ENCODE peak calls at places on chromosome 13, in ten cellular contexts. S is type B pancreatic cell; K is bronchial epithelial cell; G is H9; P is retinal pigment epithelial cell; L is CD8-positive, alpha-beta T cell; X is B cell; A is endothelial cell; W is testis; U is AG09319. D is an unnamed sample.

GRCh38 chr13:105519766-105520165 is 1015.7 kb downstream of the EFNB2 start:
- DNase-seq in S (no peak), K (peak), G (no peak), P (no peak), L (no peak), X (no peak), A (no peak), W (no peak), U (no peak), D (no peak)

GRCh38 chr13:95530178-95530577 is 22.3 kb upstream of the CLDN10 start:
- DNase-seq in S (no peak), K (peak), G (no peak), P (peak), L (no peak), X (no peak), A (no peak), W (no peak), U (no peak), D (peak)

GRCh38 chr13:72113070-72113469 is 246.1 kb upstream of the DACH1 start:
- DNase-seq in S (no peak), K (peak), G (no peak), P (no peak), L (no peak), X (no peak), A (no peak), W (no peak), U (no peak), D (no peak)

GRCh38 chr13:111204438-111205177 is 89.5 kb downstream of the ARHGEF7 start:
- DNase-seq in S (no peak), K (peak), G (peak), P (no peak), L (no peak), X (no peak), A (no peak), W (no peak), U (peak), D (no peak)

GRCh38 chr13:109790951-109791605 is 4.7 kb upstream of the IRS2 start:
- DNase-seq in S (no peak), K (peak), G (peak), P (no peak), L (peak), X (peak), A (no peak), W (peak), U (no peak), D (no peak)

GRCh38 chr13:94674609-94675348 is 37.6 kb downstream of the SOX21 start:
- DNase-seq in S (peak), K (peak), G (peak), P (no peak), L (peak), X (no peak), A (peak), W (peak), U (peak), D (no peak)

GRCh38 chr13:71625694-71626093 is 241.3 kb downstream of the DACH1 start:
- DNase-seq in S (no peak), K (peak), G (no peak), P (no peak), L (no peak), X (no peak), A (no peak), W (no peak), U (no peak), D (no peak)

GRCh38 chr13:93227906-93228801 is 1.5 kb downstream of the GPC6 start:
- DNase-seq in S (peak), K (peak), G (peak), P (peak), L (no peak), X (no peak), A (peak), W (peak), U (no peak), D (no peak)

GRCh38 chr13:108834193-108834592 is 204.8 kb downstream of the MYO16 start:
- DNase-seq in S (no peak), K (no peak), G (no peak), P (no peak), L (no peak), X (no peak), A (no peak), W (no peak), U (no peak), D (no peak)

GRCh38 chr13:32811297-32811800 is 204.9 kb upstream of the KL start:
- DNase-seq in S (no peak), K (peak), G (no peak), P (no peak), L (no peak), X (peak), A (no peak), W (no peak), U (peak), D (no peak)

GRCh38 chr13:23825179-23825578 is 64.0 kb downstream of the MIPEP start:
- DNase-seq in S (no peak), K (no peak), G (no peak), P (no peak), L (no peak), X (no peak), A (no peak), W (no peak), U (no peak), D (no peak)

GRCh38 chr13:94384217-94384905 is 95.1 kb downstream of the DCT start:
- DNase-seq in S (no peak), K (no peak), G (no peak), P (no peak), L (no peak), X (no peak), A (no peak), W (no peak), U (no peak), D (no peak)

GRCh38 chr13:111968611-111969010 is 98.3 kb upstream of the SOX1 start:
- DNase-seq in S (no peak), K (no peak), G (no peak), P (no peak), L (no peak), X (no peak), A (no peak), W (no peak), U (no peak), D (no peak)

GRCh38 chr13:40476175-40476958 is 190.1 kb downstream of the FOXO1 start:
- DNase-seq in S (no peak), K (no peak), G (no peak), P (peak), L (no peak), X (no peak), A (no peak), W (no peak), U (no peak), D (no peak)

GRCh38 chr13:39394811-39395685 is 207.9 kb downstream of the LHFPL6 start:
- DNase-seq in S (no peak), K (no peak), G (no peak), P (no peak), L (no peak), X (no peak), A (no peak), W (peak), U (no peak), D (no peak)

GRCh38 chr13:112452380-112453206 is 76.4 kb downstream of the SPACA7 start:
- DNase-seq in S (no peak), K (no peak), G (peak), P (no peak), L (peak), X (no peak), A (no peak), W (no peak), U (no peak), D (no peak)

GRCh38 chr13:73338389-73338788 is 279.6 kb downstream of the KLF5 start:
- DNase-seq in S (no peak), K (peak), G (no peak), P (no peak), L (no peak), X (no peak), A (no peak), W (no peak), U (no peak), D (no peak)

GRCh38 chr13:98981596-98982195 is 3.8 kb upstream of the DOCK9 start:
- DNase-seq in S (no peak), K (no peak), G (no peak), P (no peak), L (no peak), X (no peak), A (no peak), W (no peak), U (no peak), D (no peak)

GRCh38 chr13:52786747-52787146 is 47.1 kb upstream of the CNMD start:
- DNase-seq in S (no peak), K (no peak), G (no peak), P (no peak), L (no peak), X (no peak), A (no peak), W (no peak), U (no peak), D (no peak)

GRCh38 chr13:30274083-30274482 is 33.3 kb downstream of the KATNAL1 start:
- DNase-seq in S (no peak), K (no peak), G (no peak), P (no peak), L (no peak), X (no peak), A (no peak), W (no peak), U (no peak), D (no peak)

GRCh38 chr13:20127263-20127562 is 33.6 kb downstream of the GJA3 start:
- DNase-seq in S (no peak), K (peak), G (no peak), P (no peak), L (no peak), X (no peak), A (no peak), W (no peak), U (no peak), D (no peak)

GRCh38 chr13:32783067-32783466 is 196.8 kb downstream of the PDS5B start:
- DNase-seq in S (no peak), K (peak), G (no peak), P (no peak), L (no peak), X (no peak), A (no peak), W (no peak), U (no peak), D (no peak)

GRCh38 chr13:98289339-98289935 is 112.4 kb upstream of the RNF113B start:
- DNase-seq in S (no peak), K (no peak), G (no peak), P (no peak), L (no peak), X (no peak), A (no peak), W (no peak), U (no peak), D (no peak)

GRCh38 chr13:99871249-99871898 is 100.2 kb downstream of the ZIC5 start:
- DNase-seq in S (no peak), K (no peak), G (no peak), P (no peak), L (no peak), X (no peak), A (no peak), W (no peak), U (no peak), D (no peak)

GRCh38 chr13:89375839-89376238 is 1704.7 kb downstream of the SLITRK5 start:
- DNase-seq in S (no peak), K (peak), G (no peak), P (no peak), L (no peak), X (no peak), A (no peak), W (no peak), U (peak), D (no peak)

GRCh38 chr13:35714096-35714495 is 237.6 kb upstream of the MAB21L1 start:
- DNase-seq in S (no peak), K (no peak), G (no peak), P (no peak), L (no peak), X (no peak), A (no peak), W (no peak), U (no peak), D (no peak)

GRCh38 chr13:113297370-113297871 is 382 bp downstream of the LAMP1 start:
- DNase-seq in S (no peak), K (peak), G (peak), P (no peak), L (peak), X (peak), A (peak), W (peak), U (no peak), D (no peak)

GRCh38 chr13:30398601-30399072 is 23.7 kb upstream of the UBE2L5 start:
- DNase-seq in S (no peak), K (no peak), G (no peak), P (no peak), L (no peak), X (no peak), A (no peak), W (no peak), U (no peak), D (no peak)

GRCh38 chr13:65914707-65915106 is 1315.4 kb downstream of the PCDH9 start:
- DNase-seq in S (no peak), K (peak), G (no peak), P (no peak), L (no peak), X (no peak), A (no peak), W (no peak), U (no peak), D (no peak)

GRCh38 chr13:49058761-49059160 is 83.0 kb downstream of the FNDC3A start:
- DNase-seq in S (no peak), K (no peak), G (no peak), P (no peak), L (no peak), X (no peak), A (no peak), W (no peak), U (no peak), D (no peak)

GRCh38 chr13:77979721-77980377 is 61.2 kb upstream of the EDNRB start:
- DNase-seq in S (no peak), K (no peak), G (no peak), P (no peak), L (no peak), X (no peak), A (no peak), W (no peak), U (no peak), D (no peak)

GRCh38 chr13:45623516-45624090 is 8.1 kb upstream of the ERICH6B start:
- DNase-seq in S (no peak), K (peak), G (no peak), P (no peak), L (no peak), X (no peak), A (no peak), W (no peak), U (no peak), D (no peak)

GRCh38 chr13:39269411-39269810 is 231.2 kb downstream of the NHLRC3 start:
- DNase-seq in S (no peak), K (no peak), G (no peak), P (no peak), L (no peak), X (no peak), A (no peak), W (no peak), U (no peak), D (no peak)

GRCh38 chr13:111503905-111504695 is 183.7 kb downstream of the TEX29 start:
- DNase-seq in S (peak), K (peak), G (no peak), P (no peak), L (no peak), X (no peak), A (no peak), W (no peak), U (no peak), D (no peak)

GRCh38 chr13:21511841-21512240 is 52.7 kb upstream of the ZDHHC20 start:
- DNase-seq in S (no peak), K (peak), G (no peak), P (no peak), L (no peak), X (no peak), A (no peak), W (no peak), U (no peak), D (no peak)

GRCh38 chr13:88022826-88023225 is 351.7 kb downstream of the SLITRK5 start:
- DNase-seq in S (no peak), K (peak), G (no peak), P (no peak), L (no peak), X (no peak), A (no peak), W (no peak), U (no peak), D (no peak)

GRCh38 chr13:96621634-96622033 is 372.6 kb downstream of the OXGR1 start:
- DNase-seq in S (no peak), K (peak), G (no peak), P (no peak), L (no peak), X (no peak), A (no peak), W (no peak), U (no peak), D (no peak)

GRCh38 chr13:40564342-40564997 is 102.0 kb downstream of the FOXO1 start:
- DNase-seq in S (no peak), K (no peak), G (no peak), P (no peak), L (no peak), X (peak), A (no peak), W (no peak), U (no peak), D (no peak)

DNA sequence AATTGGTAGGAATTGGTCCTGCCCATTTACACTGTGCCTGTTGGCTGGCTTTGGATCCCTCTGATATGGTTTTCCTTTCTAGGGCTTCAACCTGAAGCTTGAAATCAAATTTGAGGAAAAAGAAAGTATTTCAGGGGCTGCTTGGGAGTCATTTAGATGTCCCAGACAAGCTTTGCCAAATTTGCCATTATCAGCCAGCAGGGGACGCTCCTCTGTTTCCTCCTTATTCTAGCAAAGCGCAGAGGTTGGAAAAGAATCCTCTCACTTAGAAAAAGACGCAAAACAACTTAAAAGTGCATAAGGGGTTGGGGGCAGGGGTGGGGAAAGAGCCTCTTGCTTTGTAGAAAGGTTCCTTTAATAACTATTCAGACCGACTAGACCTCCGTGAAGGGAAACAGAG is 1211.1 kb upstream of the PCDH20 start:
- DNase-seq in S (no peak), K (no peak), G (peak), P (no peak), L (no peak), X (no peak), A (no peak), W (peak), U (no peak), D (no peak)
- TF ChIP-seq CTCF in S (peak), K (no peak), G (peak), P (peak), L (no peak), X (no peak), A (peak), W (peak), U (no peak), D (peak)

GRCh38 chr13:47168086-47168485 is 271.2 kb upstream of the HTR2A start:
- DNase-seq in S (no peak), K (peak), G (no peak), P (peak), L (no peak), X (no peak), A (no peak), W (no peak), U (no peak), D (no peak)
- TF ChIP-seq CTCF in S (no peak), K (no peak), G (no peak), P (no peak), L (no peak), X (no peak), A (no peak), W (no peak), U (no peak), D (no peak)

GRCh38 chr13:69579351-69579750 is 528.3 kb upstream of the ATXN8OS start:
- DNase-seq in S (no peak), K (no peak), G (no peak), P (no peak), L (no peak), X (no peak), A (no peak), W (no peak), U (no peak), D (no peak)
- TF ChIP-seq CTCF in S (peak), K (no peak), G (peak), P (peak), L (no peak), X (no peak), A (no peak), W (no peak), U (no peak), D (peak)

GRCh38 chr13:22735381-22735995 is 445.3 kb upstream of the SGCG start:
- DNase-seq in S (no peak), K (no peak), G (peak), P (no peak), L (no peak), X (no peak), A (no peak), W (no peak), U (no peak), D (no peak)
- TF ChIP-seq CTCF in S (no peak), K (no peak), G (peak), P (peak), L (no peak), X (no peak), A (no peak), W (no peak), U (no peak), D (peak)

D was measured in epithelial cell of proximal tubule.